ENCODE peak calls at places on chromosome 20, in eight cellular contexts. W is SHP77; K is activated CD4-positive, alpha-beta T cell treated with anti-CD3 and anti-CD28 coated beads, Interleukin-2, amount 50 U/mL, for 48 hours; E is AG08396; H is HFFc6; R is anterior cingulate cortex; B is heart left ventricle; C is substantia nigra. P is an unnamed sample.

GRCh38 chr20:2402271-2402980 is 21.7 kb downstream of the TGM6 start:
- DNase-seq in R (no peak), K (no peak), W (no peak), H (peak), E (peak), C (no peak), B (no peak), P (peak)

GRCh38 chr20:23078351-23078993 is 7.7 kb downstream of the CD93 start:
- DNase-seq in H (no peak), K (no peak), E (peak), C (no peak), R (no peak), B (no peak), W (no peak), P (no peak)

GRCh38 chr20:25573288-25574251 is 11.8 kb downstream of the NINL start:
- DNase-seq in B (no peak), E (peak), K (no peak), C (no peak), W (no peak), H (peak), R (no peak), P (no peak)

GRCh38 chr20:22584922-22585785 is 782 bp upstream of the FOXA2 start:
- DNase-seq in E (no peak), C (no peak), K (no peak), R (no peak), W (peak), H (no peak), B (no peak), P (no peak)

GRCh38 chr20:20850407-20850806 is 138.0 kb upstream of the RALGAPA2 start:
- DNase-seq in R (no peak), K (no peak), E (no peak), C (no peak), B (no peak), W (no peak), H (no peak), P (no peak)

GRCh38 chr20:62019881-62020492 is 45.7 kb downstream of the TAF4 start:
- DNase-seq in E (no peak), K (no peak), R (no peak), W (no peak), H (no peak), B (peak), C (no peak), P (no peak)

GRCh38 chr20:43849496-43850197 is 65.0 kb upstream of the TOX2 start:
- DNase-seq in B (no peak), K (no peak), W (no peak), R (no peak), H (peak), C (no peak), E (peak), P (no peak)

GRCh38 chr20:45993197-45993951 is 15.3 kb upstream of the MMP9 start:
- DNase-seq in W (no peak), K (no peak), B (no peak), R (no peak), H (peak), E (no peak), C (no peak), P (no peak)

GRCh38 chr20:38900606-38901005 is 25.6 kb upstream of the FAM83D start:
- DNase-seq in H (no peak), B (no peak), K (no peak), R (no peak), W (no peak), E (no peak), C (no peak), P (no peak)

GRCh38 chr20:45052698-45053440 is 48.1 kb downstream of the KCNS1 start:
- DNase-seq in R (no peak), W (no peak), H (peak), B (no peak), K (no peak), C (no peak), E (peak), P (no peak)

GRCh38 chr20:59735917-59736316 is 131.6 kb downstream of the PHACTR3 start:
- DNase-seq in H (no peak), K (no peak), R (no peak), W (peak), B (no peak), E (no peak), C (no peak), P (no peak)

GRCh38 chr20:31593221-31594001 is 11.7 kb upstream of the ID1 start:
- DNase-seq in R (no peak), K (peak), B (no peak), E (no peak), H (peak), C (no peak), W (no peak), P (no peak)